ENCODE peak calls at places on chromosomes 16 and 17, in six cellular contexts. W, P, R, G, F and L are unnamed samples.

GRCh38 chr16:65672960-65673359 is 551.1 kb upstream of the CDH11 start:
- DNase-seq in R (peak; percentile 84), F (no peak), G (no peak), W (no peak), P (no peak), L (peak; percentile 22)

GRCh38 chr16:48332978-48333377 is 52.2 kb downstream of the SIAH1 start:
- DNase-seq in R (no peak), F (no peak), G (no peak), P (no peak), W (no peak), L (no peak)

GRCh38 chr17:79777166-79777843 is 643 bp upstream of the CBX2 start:
- DNase-seq in P (peak; percentile 57), F (peak; percentile 74), R (peak; percentile 55), G (no peak), W (no peak), L (peak; percentile 32)

GRCh38 chr17:9233761-9234160 is 212.5 kb downstream of the NTN1 start:
- DNase-seq in R (no peak), G (no peak), P (no peak), W (no peak), F (no peak), L (no peak)

GRCh38 chr16:84881702-84882521 is 62.1 kb downstream of the CRISPLD2 start:
- DNase-seq in R (peak; percentile 92), W (no peak), F (no peak), P (no peak), G (no peak), L (peak; percentile 97)

GRCh38 chr17:57369509-57369945 is 113.2 kb downstream of the MSI2 start:
- DNase-seq in W (no peak), P (no peak), G (no peak), R (no peak), F (no peak), L (peak; percentile 34)

GRCh38 chr16:4909825-4910224 is 27.1 kb downstream of the PPL start:
- DNase-seq in F (no peak), R (no peak), P (no peak), W (no peak), G (no peak), L (no peak)

GRCh38 chr17:34269969-34270368 is at the start of gene CCL7:
- DNase-seq in W (no peak), F (no peak), R (peak; percentile 50), G (no peak), P (no peak), L (peak; percentile 36)

GRCh38 chr16:59848314-59848713 is 1114.2 kb upstream of the GOT2 start:
- DNase-seq in F (no peak), R (no peak), P (no peak), W (peak; percentile 5), G (no peak), L (no peak)

GRCh38 chr16:24508614-24509013 is 30.8 kb upstream of the RBBP6 start:
- DNase-seq in G (no peak), P (no peak), R (peak; percentile 76), F (no peak), W (no peak), L (peak; percentile 79)

GRCh38 chr16:71923941-71924690 is 28.8 kb downstream of the IST1 start:
- DNase-seq in F (no peak), W (no peak), R (peak; percentile 33), P (no peak), G (no peak), L (no peak)

GRCh38 chr16:22123146-22123545 is 30.8 kb downstream of the VWA3A start:
- DNase-seq in G (no peak), F (no peak), W (no peak), R (no peak), P (no peak), L (no peak)

GRCh38 chr16:56615353-56615752 is 7.0 kb downstream of the MT2A start:
- DNase-seq in G (no peak), P (no peak), R (peak; percentile 58), W (no peak), F (no peak), L (peak; percentile 48)

GRCh38 chr17:60506312-60506711 is 19.7 kb downstream of the APPBP2 start:
- DNase-seq in R (peak; percentile 55), W (no peak), P (no peak), F (no peak), G (no peak), L (peak; percentile 95)

GRCh38 chr16:10988164-10988803 is 43.9 kb downstream of the CLEC16A start:
- DNase-seq in R (no peak), P (peak; percentile 49), W (no peak), G (peak; percentile 23), F (no peak), L (no peak)

GRCh38 chr16:48491517-48491916 is 106.3 kb upstream of the SIAH1 start:
- DNase-seq in W (no peak), F (no peak), R (peak; percentile 77), P (no peak), G (no peak), L (peak; percentile 35)

GRCh38 chr16:67000384-67001158 is 12.2 kb downstream of the CES4A start:
- DNase-seq in G (peak; percentile 37), R (no peak), W (peak; percentile 88), F (no peak), P (peak; percentile 78), L (no peak)